ENCODE peak calls at places on chromosomes 2 and 18, in five cellular contexts. D is heart left ventricle, Z is prostate gland, S is IMR-90, J is right lobe of liver. M is an unnamed sample.

GRCh38 chr2:29747786-29748470 is 173.5 kb downstream of the ALK start:
- DNase-seq in D (no peak), Z (no peak), S (peak; percentile 93), J (no peak), M (peak; percentile 7)

GRCh38 chr2:39875182-39875913 is 96.3 kb upstream of the THUMPD2 start:
- DNase-seq in D (no peak), Z (no peak), S (peak; percentile 97), J (no peak), M (peak; percentile 94)

GRCh38 chr18:21703241-21703820 is 1.2 kb downstream of the ABHD3 start:
- DNase-seq in D (no peak), Z (peak; percentile 19), S (peak; percentile 51), J (no peak), M (no peak)

GRCh38 chr2:165863816-165864221 is 69.8 kb upstream of the GALNT3 start:
- DNase-seq in D (no peak), Z (no peak), S (no peak), J (no peak), M (no peak)

GRCh38 chr2:138321458-138321857 is 180.1 kb upstream of the SPOPL start:
- DNase-seq in D (no peak), Z (no peak), S (no peak), J (no peak), M (no peak)

GRCh38 chr18:75551071-75551470 is 123.6 kb upstream of the SMIM21 start:
- DNase-seq in D (no peak), Z (no peak), S (no peak), J (no peak), M (peak; percentile 33)

GRCh38 chr18:74126684-74127482 is 20.8 kb downstream of the FBXO15 start:
- DNase-seq in D (no peak), Z (no peak), S (no peak), J (no peak), M (no peak)

GRCh38 chr2:193966590-193966989 is 1690.4 kb upstream of the SLC39A10 start:
- DNase-seq in D (no peak), Z (no peak), S (peak; percentile 0), J (no peak), M (peak; percentile 81)

GRCh38 chr2:224966663-224967062 is 75.6 kb downstream of the DOCK10 start:
- DNase-seq in D (no peak), Z (no peak), S (no peak), J (no peak), M (no peak)

GRCh38 chr2:25618676-25619075 is 54.7 kb downstream of the DTNB start:
- DNase-seq in D (no peak), Z (peak; percentile 67), S (peak; percentile 78), J (no peak), M (no peak)

GRCh38 chr2:85156141-85156540 is 22.9 kb downstream of the TCF7L1 start:
- DNase-seq in D (no peak), Z (no peak), S (peak; percentile 23), J (no peak), M (peak; percentile 81)

GRCh38 chr2:182616471-182617393 is 99.3 kb upstream of the DNAJC10 start:
- DNase-seq in D (no peak), Z (no peak), S (peak; percentile 69), J (no peak), M (no peak)

GRCh38 chr18:60905699-60906098 is 427.5 kb upstream of the CDH20 start:
- DNase-seq in D (no peak), Z (no peak), S (no peak), J (no peak), M (no peak)

GRCh38 chr2:215791481-215791937 is 221.8 kb downstream of the MREG start:
- DNase-seq in D (no peak), Z (no peak), S (no peak), J (no peak), M (no peak)

GRCh38 chr2:231397011-231397927 is 1.8 kb downstream of the B3GNT7 start:
- DNase-seq in D (no peak), Z (no peak), S (no peak), J (peak; percentile 22), M (no peak)

GRCh38 chr2:231394201-231395141 is 1.0 kb upstream of the B3GNT7 start:
- DNase-seq in D (no peak), Z (no peak), S (no peak), J (no peak), M (no peak)

GRCh38 chr2:231397928-231398294 is 2.4 kb downstream of the B3GNT7 start:
- DNase-seq in D (no peak), Z (no peak), S (no peak), J (peak; percentile 50), M (no peak)

GRCh38 chr2:231395188-231396057 is at the start of gene B3GNT7:
- DNase-seq in D (peak; percentile 63), Z (no peak), S (no peak), J (no peak), M (no peak)

GRCh38 chr2:231396058-231396821 is 730 bp downstream of the B3GNT7 start:
- DNase-seq in D (no peak), Z (no peak), S (no peak), J (no peak), M (no peak)
- H3K4me3 ChIP-seq in D (peak overlapping the region; percentile 54), Z (peak overlapping the region; percentile 45), S (no peak overlapping the region), J (peak overlapping the region; percentile 41), M (peak overlapping the region; percentile 55)

GRCh38 chr2:9754532-9754887 is 88.8 kb upstream of the TAF1B start:
- DNase-seq in D (peak; percentile 14), Z (no peak), S (no peak), J (no peak), M (no peak)
- H3K4me3 ChIP-seq in D (no peak overlapping the region), Z (no peak overlapping the region), S (no peak overlapping the region), J (no peak overlapping the region), M (no peak overlapping the region)

DNA sequence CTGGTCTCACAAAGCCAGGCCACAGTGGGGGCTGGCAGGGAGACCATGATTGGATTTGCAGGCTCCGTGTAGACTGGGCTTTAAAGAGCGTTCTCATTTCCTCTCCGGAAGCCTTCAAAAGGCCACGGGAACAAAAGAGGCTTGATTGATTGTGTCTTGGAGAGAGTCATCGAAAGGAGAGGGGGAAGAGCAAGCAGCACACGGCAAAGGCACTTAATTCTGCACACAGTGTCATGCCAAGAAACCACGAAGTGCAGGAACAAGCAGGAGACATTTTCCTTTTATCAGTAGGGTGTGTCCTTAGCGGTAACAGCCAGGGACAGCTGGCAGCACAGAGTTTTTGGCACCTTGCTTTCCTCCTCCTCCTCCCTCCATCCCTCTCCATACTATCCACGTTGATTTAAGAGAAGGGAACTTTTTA is 47.7 kb downstream of the GLI2 start:
- DNase-seq in D (no peak), Z (peak; percentile 28), S (peak; percentile 69), J (no peak), M (no peak)
- H3K4me3 ChIP-seq in D (no peak overlapping the region), Z (no peak overlapping the region), S (no peak overlapping the region), J (no peak overlapping the region), M (no peak overlapping the region)

DNA sequence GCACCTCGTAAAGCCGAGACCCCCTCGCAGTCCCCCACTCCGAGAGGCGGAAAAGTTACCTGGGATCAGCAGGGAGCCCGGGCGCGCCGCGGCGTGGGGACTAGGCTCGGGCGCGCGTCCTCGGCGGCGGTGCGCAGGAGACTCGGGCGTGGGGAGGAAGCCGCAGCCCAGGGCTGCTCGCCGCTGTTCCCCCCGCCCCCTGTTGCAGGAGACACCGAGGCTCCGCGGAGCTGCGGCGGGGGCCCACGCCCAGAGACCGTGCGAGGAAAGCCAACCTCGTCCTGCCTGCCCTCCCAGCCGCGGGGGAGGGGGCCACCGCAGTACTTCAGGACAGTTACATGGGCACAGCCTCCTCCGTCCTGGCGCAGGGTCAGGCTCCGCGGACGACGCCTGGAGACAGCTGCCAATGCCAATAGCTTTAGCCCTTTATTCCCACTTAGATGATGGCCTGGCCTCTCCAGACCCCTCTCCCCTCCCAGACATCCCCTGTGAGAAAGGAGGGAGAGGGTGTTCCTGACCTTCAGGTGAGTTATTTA is at the start of gene EPB41L3:
- DNase-seq in D (peak; percentile 78), Z (no peak), S (peak; percentile 20), J (peak; percentile 60), M (peak; percentile 61)
- H3K4me3 ChIP-seq in D (peak within 1 kb of the TSS; percentile 64), Z (peak within 1 kb of the TSS; percentile 54), S (peak within 1 kb of the TSS; percentile 98), J (peak within 1 kb of the TSS; percentile 45), M (peak within 1 kb of the TSS; percentile 85)

GRCh38 chr2:235460548-235461047 is 33.2 kb upstream of the AGAP1 start:
- DNase-seq in D (no peak), Z (no peak), S (no peak), J (no peak), M (peak; percentile 6)
- H3K4me3 ChIP-seq in D (no peak overlapping the region), Z (no peak overlapping the region), S (no peak overlapping the region), J (no peak overlapping the region), M (no peak overlapping the region)

DNA sequence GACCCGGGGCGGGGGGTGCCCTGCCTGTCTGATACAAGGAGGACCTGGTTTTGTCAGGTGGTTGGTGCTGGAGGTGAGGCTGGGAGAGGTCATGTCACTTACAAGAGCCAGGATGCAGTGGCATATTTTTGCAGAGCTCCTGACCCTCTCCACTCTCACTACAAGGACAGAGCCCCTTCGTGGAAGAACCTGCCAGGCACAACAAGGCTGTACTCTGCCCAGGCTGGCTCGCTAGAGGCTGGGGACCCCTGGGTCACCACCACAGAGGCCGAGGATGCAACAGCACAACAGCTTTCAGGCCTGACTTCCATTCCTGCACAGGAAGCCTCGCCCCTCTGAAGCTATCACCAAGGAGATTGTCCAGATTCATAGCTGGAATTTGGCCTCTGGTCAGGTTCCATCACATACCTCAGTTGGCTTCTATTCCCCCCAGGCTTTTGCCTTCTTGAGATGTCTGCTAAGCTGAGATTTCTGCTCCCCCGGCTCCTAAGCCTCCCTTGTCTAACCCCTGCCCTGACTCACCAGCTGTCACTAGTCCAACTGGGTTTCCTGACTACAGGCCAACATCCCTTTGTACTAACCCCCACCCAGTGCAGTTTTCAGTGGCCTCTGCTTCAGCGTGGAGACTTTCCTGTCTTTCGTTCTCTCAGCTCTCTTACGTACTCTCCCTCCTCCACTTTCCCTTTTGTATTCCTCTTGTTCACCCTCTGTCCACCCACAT is 132.5 kb upstream of the EPAS1 start:
- DNase-seq in D (no peak), Z (no peak), S (peak; percentile 96), J (no peak), M (no peak)
- H3K4me3 ChIP-seq in D (no peak overlapping the region), Z (no peak overlapping the region), S (no peak overlapping the region), J (no peak overlapping the region), M (no peak overlapping the region)

M was measured in cardiac muscle cell.